ENCODE peak calls at places on chromosomes 7 and 10, in seven cellular contexts. P is endothelial cell of umbilical vein, T is neural crest cell, J is dermis microvascular lymphatic vessel endothelial cell, B is fibroblast of the aortic adventitia, V is NCI-H748 treated with DMSO at 0.1 percent for 48 hours, A is GM04504. L is an unnamed sample.

GRCh38 chr10:32149257-32149955 is 93.2 kb upstream of the KIF5B start:
- DNase-seq in V (no peak), B (peak; percentile 99), P (peak; percentile 72), J (peak; percentile 76), T (no peak), A (peak; percentile 95), L (peak; percentile 35)

GRCh38 chr7:100571829-100572116 is 1.9 kb downstream of the SAP25 start:
- DNase-seq in J (no peak), P (no peak), V (no peak), A (no peak), B (no peak), T (no peak), L (no peak)

GRCh38 chr7:11830582-11831382 is 1.2 kb downstream of the THSD7A start:
- DNase-seq in B (peak; percentile 8), J (no peak), P (peak; percentile 75), A (no peak), T (no peak), V (no peak), L (peak; percentile 30)

GRCh38 chr10:12466701-12467100 is 117.4 kb downstream of the CAMK1D start:
- DNase-seq in V (no peak), P (no peak), T (no peak), B (no peak), J (no peak), A (no peak), L (no peak)

GRCh38 chr10:69636626-69637550 is 6.8 kb downstream of the FAM241B start:
- DNase-seq in T (no peak), B (no peak), P (no peak), A (no peak), V (peak; percentile 15), J (no peak), L (peak; percentile 40)

GRCh38 chr7:141660259-141660658 is 41.7 kb downstream of the DENND11 start:
- DNase-seq in T (no peak), B (no peak), J (no peak), P (peak; percentile 87), A (no peak), V (no peak), L (peak; percentile 80)

GRCh38 chr7:21425290-21425689 is 2.6 kb upstream of the SP4 start:
- DNase-seq in J (no peak), V (no peak), P (no peak), A (no peak), B (no peak), T (no peak), L (no peak)

GRCh38 chr7:80387634-80388033 is 124.2 kb downstream of the GNAT3 start:
- DNase-seq in P (no peak), B (no peak), V (no peak), T (peak; percentile 7), J (no peak), A (no peak), L (no peak)

L was measured in KBM-7.